ENCODE peak calls at places on chromosomes 2 and 18, in four cellular contexts. M is heart left ventricle, T is spleen, O is ovary. Q is an unnamed sample.
A peak's percentile ranks its signal among the peaks of the same experiment; 100 is the strongest.

GRCh38 chr2:60717691-60718090 is 38.4 kb upstream of the PAPOLG start:
- DNase-seq in O (no peak), M (no peak), T (no peak), Q (peak; percentile 17)

GRCh38 chr2:174376967-174377366 is 18.6 kb upstream of the SCRN3 start:
- DNase-seq in O (no peak), T (no peak), M (no peak), Q (no peak)

GRCh38 chr2:3253913-3254437 is 123.6 kb downstream of the EIPR1 start:
- DNase-seq in T (no peak), M (no peak), O (no peak), Q (no peak)

GRCh38 chr18:58267493-58267892 is 223.5 kb downstream of the NEDD4L start:
- DNase-seq in M (no peak), O (no peak), T (no peak), Q (no peak)

GRCh38 chr2:9769171-9770005 is 73.9 kb upstream of the TAF1B start:
- DNase-seq in M (no peak), T (no peak), O (no peak), Q (no peak)

GRCh38 chr18:79317718-79318117 is 78.0 kb upstream of the NFATC1 start:
- DNase-seq in T (no peak), M (no peak), O (no peak), Q (peak; percentile 2)

GRCh38 chr2:227890495-227891079 is 19.2 kb downstream of the DAW1 start:
- DNase-seq in T (no peak), M (no peak), O (no peak), Q (no peak)

GRCh38 chr2:85389139-85389538 is 21.0 kb downstream of the CAPG start:
- DNase-seq in T (peak; percentile 56), O (no peak), M (no peak), Q (no peak)

GRCh38 chr18:51390695-51391094 is 193.2 kb upstream of the MEX3C start:
- DNase-seq in T (no peak), O (no peak), M (no peak), Q (no peak)

GRCh38 chr2:67145851-67146250 is 251.3 kb upstream of the ETAA1 start:
- DNase-seq in M (no peak), T (no peak), O (no peak), Q (no peak)

GRCh38 chr18:76795981-76796380 is 26.4 kb upstream of the ZNF236 start:
- DNase-seq in O (no peak), T (no peak), M (no peak), Q (no peak)

GRCh38 chr2:237268004-237268708 is 145.8 kb downstream of the COL6A3 start:
- DNase-seq in M (no peak), T (no peak), O (peak; percentile 61), Q (no peak)

GRCh38 chr2:25954199-25954752 is 28.0 kb downstream of the KIF3C start:
- DNase-seq in M (no peak), T (peak; percentile 58), O (no peak), Q (no peak)

GRCh38 chr2:77443076-77443475 is 79.1 kb downstream of the LRRTM4 start:
- DNase-seq in M (no peak), T (no peak), O (no peak), Q (no peak)

GRCh38 chr2:18536100-18536499 is 24.4 kb downstream of the RDH14 start:
- DNase-seq in O (no peak), M (no peak), T (no peak), Q (no peak)

GRCh38 chr2:60530228-60530627 is 23.2 kb downstream of the BCL11A start:
- DNase-seq in O (no peak), T (no peak), M (no peak), Q (no peak)

GRCh38 chr2:105143467-105144127 is 97.9 kb upstream of the GPR45 start:
- DNase-seq in O (peak; percentile 19), M (no peak), T (peak; percentile 79), Q (no peak)

GRCh38 chr2:204950695-204951094 is 405.4 kb downstream of the PARD3B start:
- DNase-seq in O (no peak), T (no peak), M (no peak), Q (no peak)

GRCh38 chr18:23926590-23926989 is 88.0 kb upstream of the TTC39C start:
- DNase-seq in O (no peak), T (no peak), M (no peak), Q (no peak)

GRCh38 chr2:128589681-128590080 is 271.0 kb upstream of the HS6ST1 start:
- DNase-seq in O (no peak), T (no peak), M (no peak), Q (no peak)

GRCh38 chr18:79782566-79783308 is 15.0 kb upstream of the KCNG2 start:
- DNase-seq in M (peak; percentile 12), T (peak; percentile 63), O (no peak), Q (no peak)

GRCh38 chr2:168312036-168312822 is 64.8 kb upstream of the STK39 start:
- DNase-seq in O (no peak), T (no peak), M (no peak), Q (no peak)

GRCh38 chr18:73407506-73407905 is 539.7 kb upstream of the NETO1 start:
- DNase-seq in M (no peak), O (no peak), T (no peak), Q (no peak)

GRCh38 chr2:225841314-225841713 is 441.8 kb downstream of the NYAP2 start:
- DNase-seq in T (no peak), M (no peak), O (no peak), Q (no peak)

GRCh38 chr2:55898641-55899040 is 24.9 kb downstream of the EFEMP1 start:
- DNase-seq in O (no peak), T (no peak), M (no peak), Q (no peak)

DNA sequence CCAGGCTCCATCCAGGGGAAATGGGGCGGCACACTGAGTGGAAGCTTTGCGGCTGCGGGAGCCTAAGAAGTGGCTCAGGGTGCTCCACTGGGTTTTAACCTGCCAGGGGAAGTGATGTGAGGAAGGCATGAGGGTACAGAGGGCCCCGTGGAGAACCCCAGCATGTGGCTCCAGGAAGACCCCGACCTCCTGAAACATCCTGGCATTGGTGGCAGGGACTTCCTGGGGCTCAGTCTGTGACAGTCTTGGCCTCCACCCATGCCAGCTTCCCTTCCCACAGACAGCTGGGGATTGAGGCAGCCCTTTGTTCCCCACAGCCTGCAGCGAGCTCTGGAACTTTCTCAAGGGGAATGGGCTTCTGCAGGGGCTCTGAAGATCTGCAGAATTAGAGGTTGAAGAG is 146.6 kb downstream of the TNS1 start:
- DNase-seq in T (peak; percentile 51), O (no peak), M (no peak), Q (no peak)
- H3K4me1 ChIP-seq in T (peaks cover 82% of the 10 kb centered on the region), O (peaks cover 36% of the 10 kb centered on the region), M (peaks cover 78% of the 10 kb centered on the region), Q (peaks cover 63% of the 10 kb centered on the region)

GRCh38 chr2:62304429-62305417 is 108.8 kb downstream of the B3GNT2 start:
- DNase-seq in M (peak; percentile 60), O (peak; percentile 76), T (peak; percentile 92), Q (peak; percentile 95)
- TF ChIP-seq POLR2A in M (no peak), O (no peak), T (no peak), Q (no peak)

DNA sequence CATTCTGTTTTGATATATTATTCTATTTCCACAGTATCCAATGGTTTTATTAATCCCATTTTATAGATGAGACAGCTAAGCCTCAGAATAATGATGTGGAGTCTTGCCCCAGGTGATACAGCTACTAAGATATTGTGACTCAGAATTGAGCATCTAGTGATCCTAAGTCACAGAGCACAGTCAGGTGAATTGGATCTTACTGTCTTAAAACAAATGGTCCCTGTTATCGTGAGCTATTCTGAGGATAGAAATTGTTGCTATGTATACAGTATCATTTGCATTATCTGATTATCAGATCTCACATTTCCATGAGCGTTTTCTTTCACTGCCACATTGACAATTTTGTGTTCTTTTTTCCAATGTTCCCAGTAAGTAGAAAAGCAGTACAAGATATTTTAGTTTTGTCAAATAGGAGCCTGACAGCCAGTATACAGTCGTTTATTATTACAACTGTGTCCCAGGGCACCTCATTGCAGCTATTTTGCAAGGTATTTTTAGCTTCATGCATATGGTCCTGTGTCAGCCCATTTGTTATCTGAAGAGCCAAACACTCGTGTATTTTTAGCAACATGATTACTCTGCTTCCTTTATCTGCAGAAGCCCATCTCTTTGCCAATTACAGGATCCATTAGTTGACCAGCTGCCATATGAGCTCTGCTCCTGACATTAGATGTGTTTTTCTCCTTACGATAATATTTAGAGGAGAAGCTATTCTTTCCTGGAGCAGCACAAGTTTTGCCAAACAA is 25.1 kb upstream of the SGPP2 start:
- DNase-seq in M (no peak), O (no peak), T (no peak), Q (peak; percentile 27)
- TF ChIP-seq CTCF in M (no peak), O (no peak), T (no peak), Q (no peak)

GRCh38 chr2:28277466-28277865 is 115.2 kb upstream of the FOSL2 start:
- DNase-seq in M (no peak), O (no peak), T (no peak), Q (no peak)
- H3K4me1 ChIP-seq in M (peaks cover 11% of the 10 kb centered on the region), O (peaks cover 9% of the 10 kb centered on the region), T (peaks cover 22% of the 10 kb centered on the region), Q (peaks cover 36% of the 10 kb centered on the region)

DNA sequence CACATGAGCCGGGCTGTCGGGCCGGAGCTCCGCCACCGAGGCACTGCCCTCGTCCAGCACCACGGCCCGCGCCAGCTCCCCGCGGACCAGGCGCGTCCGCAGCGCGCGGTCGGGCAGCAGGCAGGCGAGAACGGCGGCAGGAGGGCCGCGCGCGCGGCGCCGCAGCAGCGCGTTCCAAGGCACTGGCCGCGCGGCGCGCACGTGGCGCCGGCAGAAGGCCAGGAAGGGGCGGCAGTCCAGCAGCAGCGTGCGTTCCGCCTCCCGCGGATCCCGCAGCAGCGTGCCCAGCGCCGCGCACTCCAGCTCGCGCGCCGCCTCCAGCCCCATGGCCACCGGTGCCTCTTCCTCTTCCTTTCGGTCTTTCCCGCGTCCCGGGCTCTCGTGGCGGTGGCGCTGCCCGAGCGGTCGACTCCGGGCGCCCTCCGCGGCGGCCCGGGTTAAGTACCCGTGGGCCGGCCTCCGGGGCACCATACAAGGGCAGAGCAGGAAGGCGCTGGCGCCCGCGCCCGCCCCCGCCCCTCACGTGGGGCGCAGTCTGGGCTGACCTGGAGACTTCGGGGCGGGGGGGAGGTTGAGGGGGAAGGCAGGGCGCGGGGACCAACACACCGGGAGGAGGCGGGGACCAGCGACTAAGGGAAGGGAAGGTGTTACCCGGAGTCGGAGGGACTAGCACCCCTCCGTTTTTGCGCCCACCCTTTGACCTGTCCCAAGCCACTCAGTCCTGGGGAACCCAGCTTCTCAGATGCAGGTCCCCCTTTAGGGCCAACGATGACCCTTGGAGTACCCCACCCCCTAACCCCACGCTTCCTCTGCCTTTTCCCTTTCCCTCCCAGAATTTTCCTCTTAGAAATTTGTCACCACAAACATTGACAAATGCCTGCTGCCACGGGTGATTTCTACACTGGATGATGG is at the start of gene DUSP2:
- DNase-seq in T (peak; percentile 96), M (peak; percentile 81), O (peak; percentile 63), Q (peak; percentile 74)
- TF ChIP-seq POLR2A in T (peak; percentile 96), M (peak; percentile 60), O (no peak), Q (peak; percentile 70)

GRCh38 chr2:241272298-241272721 is 43.2 kb downstream of the HDLBP start:
- DNase-seq in T (peak; percentile 88), O (peak; percentile 44), M (peak; percentile 46), Q (peak; percentile 62)

GRCh38 chr2:241271641-241272297 is 43.7 kb downstream of the HDLBP start:
- DNase-seq in T (peak; percentile 94), M (peak; percentile 85), O (peak; percentile 72), Q (peak; percentile 91)

GRCh38 chr2:241274127-241274526 is 41.3 kb downstream of the HDLBP start:
- DNase-seq in M (no peak), T (no peak), O (no peak), Q (no peak)

GRCh38 chr2:241272722-241273551 is 42.5 kb downstream of the HDLBP start:
- DNase-seq in M (peak; percentile 84), T (no peak), O (peak; percentile 72), Q (peak; percentile 67)

GRCh38 chr2:241273552-241273988 is 41.9 kb downstream of the HDLBP start:
- DNase-seq in M (no peak), O (no peak), T (no peak), Q (no peak)
- TF ChIP-seq CTCF in M (no peak), O (no peak), T (no peak), Q (no peak)

Q was measured in adrenal gland.